ENCODE peak calls at places on chromosomes 4 and X, in seven cellular contexts. L is Peyer's patch, S is testis, X is IMR-90, K is tibial nerve, N is right lobe of liver, Y is stomach. E is an unnamed sample.
A peak's percentile ranks its signal among the peaks of the same experiment; 100 is the strongest.

GRCh38 chrX:66728818-66729271 is 90.0 kb upstream of the EDA2R start:
- DNase-seq in S (peak; percentile 59), N (peak; percentile 52), X (peak; percentile 59), Y (peak; percentile 32), K (peak; percentile 15), L (peak; percentile 71), E (peak; percentile 3)

GRCh38 chrX:53445977-53446376 is 11.8 kb upstream of the HSD17B10 start:
- DNase-seq in L (peak; percentile 68), X (peak; percentile 30), Y (peak; percentile 44), K (no peak), S (peak; percentile 37), N (peak; percentile 49), E (peak; percentile 31)

GRCh38 chr4:98963538-98964433 is 31.7 kb upstream of the METAP1 start:
- DNase-seq in Y (no peak), N (no peak), X (no peak), S (no peak), K (no peak), L (no peak), E (no peak)

GRCh38 chrX:74613350-74614192 is 853 bp downstream of the RLIM start:
- DNase-seq in N (no peak), L (peak; percentile 48), X (peak; percentile 29), S (peak; percentile 14), Y (peak; percentile 26), K (no peak), E (peak; percentile 4)

GRCh38 chrX:37331546-37331945 is 17.6 kb upstream of the PRRG1 start:
- DNase-seq in K (no peak), S (no peak), X (no peak), N (no peak), Y (no peak), L (no peak), E (no peak)

GRCh38 chrX:16573781-16574180 is 76.2 kb upstream of the S100G start:
- DNase-seq in X (peak; percentile 76), N (no peak), Y (no peak), S (no peak), L (no peak), K (no peak), E (no peak)

GRCh38 chr4:168188754-168189153 is 96.4 kb downstream of the ANXA10 start:
- DNase-seq in L (no peak), X (no peak), K (no peak), S (no peak), N (no peak), Y (no peak), E (no peak)

GRCh38 chr4:140799686-140800225 is 43.6 kb upstream of the TBC1D9 start:
- DNase-seq in K (no peak), S (no peak), X (no peak), L (no peak), N (no peak), Y (no peak), E (no peak)

GRCh38 chrX:119325456-119325855 is 73.7 kb upstream of the SLC25A43 start:
- DNase-seq in L (no peak), K (no peak), X (no peak), S (no peak), N (no peak), Y (no peak), E (no peak)

GRCh38 chrX:9765737-9766098 is at the start of gene GPR143:
- DNase-seq in Y (no peak), S (peak; percentile 18), N (no peak), K (no peak), X (no peak), L (no peak), E (no peak)

GRCh38 chrX:78104447-78105176 is 564 bp downstream of the PGK1 start:
- DNase-seq in N (peak; percentile 78), X (peak; percentile 31), Y (peak; percentile 57), K (no peak), S (peak; percentile 46), L (peak; percentile 80), E (peak; percentile 8)

GRCh38 chr4:16123356-16124084 is 39.7 kb upstream of the PROM1 start:
- DNase-seq in K (no peak), X (no peak), Y (peak; percentile 39), L (no peak), S (no peak), N (no peak), E (no peak)

GRCh38 chrX:13201605-13202219 is 118.1 kb downstream of the ATXN3L start:
- DNase-seq in X (no peak), N (no peak), S (no peak), Y (peak; percentile 27), L (no peak), K (no peak), E (no peak)

GRCh38 chr4:19752600-19752999 is 499.1 kb upstream of the SLIT2 start:
- DNase-seq in K (no peak), X (no peak), L (no peak), N (no peak), S (no peak), Y (no peak), E (no peak)

GRCh38 chrX:4253092-4253491 is 539.6 kb upstream of the PRKX start:
- DNase-seq in Y (no peak), N (no peak), L (no peak), X (no peak), S (no peak), K (no peak), E (no peak)

GRCh38 chr4:915595-915994 is 16.5 kb downstream of the GAK start:
- DNase-seq in S (peak; percentile 62), N (peak; percentile 33), L (no peak), K (no peak), X (peak; percentile 31), Y (no peak), E (no peak)

GRCh38 chr4:44760142-44760898 is 34.0 kb upstream of the GNPDA2 start:
- DNase-seq in L (no peak), X (peak; percentile 20), N (no peak), K (no peak), Y (no peak), S (no peak), E (no peak)

DNA sequence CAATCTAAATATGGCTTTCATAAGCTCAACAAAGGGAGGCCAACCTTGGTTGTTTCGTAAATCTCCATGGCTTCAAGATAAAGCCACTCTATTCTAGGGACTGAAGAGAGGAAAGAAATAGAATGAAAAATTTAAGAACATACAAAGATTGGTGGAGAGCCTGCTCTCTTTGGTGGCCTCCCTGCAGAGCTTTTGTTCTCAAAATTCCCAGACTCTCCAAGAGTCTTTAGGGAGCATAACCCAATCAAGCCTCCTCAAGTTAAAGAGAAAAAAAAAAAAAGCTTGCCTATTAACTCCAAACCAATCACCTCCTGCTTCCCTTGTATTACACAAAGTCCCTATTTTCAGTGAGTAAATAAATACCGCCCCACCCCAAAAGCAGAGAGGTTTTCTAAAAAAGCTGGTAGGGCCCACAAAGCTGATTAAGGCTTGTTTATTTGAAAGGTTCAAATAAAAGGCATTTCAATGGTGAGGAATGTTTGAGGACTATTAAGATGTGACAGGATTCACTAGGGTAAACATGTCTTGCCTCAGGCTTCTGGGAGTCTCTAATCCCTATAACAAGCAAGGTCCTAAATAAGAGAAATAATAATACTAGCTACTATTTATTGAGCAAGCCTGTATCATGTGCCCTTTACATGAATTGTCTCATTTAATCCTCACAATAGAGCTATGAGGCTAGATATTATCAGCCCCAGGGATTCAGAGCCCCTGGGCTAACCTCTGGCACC is 71.6 kb downstream of the GPC3 start:
- DNase-seq in L (no peak), K (no peak), S (no peak), Y (no peak), N (no peak), X (no peak), E (no peak)
- TF ChIP-seq POLR2A in L (no peak), K (no peak), S (no peak), Y (no peak), N (no peak), X (no peak), E (no peak)

DNA sequence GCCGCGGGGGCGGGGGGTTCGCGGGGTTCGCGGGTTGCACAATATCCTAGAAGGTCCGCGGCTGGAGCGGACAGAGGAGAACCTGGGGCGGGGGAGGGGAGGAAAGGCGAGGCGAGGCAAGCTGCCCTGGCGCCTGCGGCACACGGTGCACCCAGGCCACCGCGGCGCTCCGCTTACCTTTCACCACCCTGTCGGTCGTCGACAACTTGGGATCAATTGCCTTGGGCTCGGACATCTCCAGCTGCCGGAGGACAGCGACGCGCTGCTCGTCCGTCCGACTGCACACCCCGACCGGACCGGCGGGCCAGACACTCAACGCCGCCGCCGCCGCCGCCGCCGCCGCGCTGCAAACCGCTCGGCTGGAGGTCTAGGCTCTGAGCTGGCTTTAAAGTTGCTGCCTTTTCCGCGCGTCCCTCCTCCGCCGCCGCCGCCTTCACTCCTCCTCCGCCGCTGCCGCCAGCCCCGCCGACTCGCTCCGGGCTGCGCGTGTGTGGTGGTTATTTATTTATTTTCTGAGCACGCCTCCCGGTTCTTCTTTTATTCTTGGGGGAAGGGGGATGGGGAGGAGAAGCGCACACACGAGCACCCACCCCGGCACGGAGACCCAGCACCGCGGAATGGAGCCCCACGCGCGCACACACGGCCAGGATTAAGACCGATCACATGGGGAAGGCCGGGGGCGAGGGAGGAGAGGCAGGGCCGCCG is 612 bp downstream of the PPP3CA start:
- DNase-seq in X (peak; percentile 53), N (peak; percentile 76), Y (peak; percentile 59), L (peak; percentile 79), K (peak; percentile 42), S (peak; percentile 65), E (peak; percentile 37)
- TF ChIP-seq POLR2A in X (no peak), N (no peak), Y (no peak), L (no peak), K (no peak), S (no peak), E (no peak)

GRCh38 chrX:107673401-107673800 is 45.1 kb downstream of the PRPS1 start:
- DNase-seq in Y (no peak), S (no peak), L (no peak), N (no peak), K (no peak), X (no peak), E (no peak)

GRCh38 chrX:107675823-107676555 is 47.7 kb downstream of the PRPS1 start:
- DNase-seq in S (no peak), Y (no peak), X (peak; percentile 35), N (peak; percentile 55), L (no peak), K (no peak), E (no peak)

GRCh38 chrX:107675365-107675654 is 47.0 kb downstream of the PRPS1 start:
- DNase-seq in S (no peak), K (no peak), N (no peak), L (no peak), X (no peak), Y (no peak), E (no peak)

GRCh38 chrX:107673933-107674479 is 45.7 kb downstream of the PRPS1 start:
- DNase-seq in Y (peak; percentile 87), L (peak; percentile 97), S (peak; percentile 79), X (no peak), K (peak; percentile 75), N (peak; percentile 68), E (peak; percentile 48)

GRCh38 chrX:107674480-107675364 is 46.4 kb downstream of the PRPS1 start:
- DNase-seq in S (peak; percentile 59), L (peak; percentile 84), N (peak; percentile 59), K (peak; percentile 69), X (no peak), Y (peak; percentile 58), E (no peak)
- TF ChIP-seq POLR2A in S (no peak), L (no peak), N (no peak), K (peak; percentile 19), X (no peak), Y (no peak), E (no peak)

DNA sequence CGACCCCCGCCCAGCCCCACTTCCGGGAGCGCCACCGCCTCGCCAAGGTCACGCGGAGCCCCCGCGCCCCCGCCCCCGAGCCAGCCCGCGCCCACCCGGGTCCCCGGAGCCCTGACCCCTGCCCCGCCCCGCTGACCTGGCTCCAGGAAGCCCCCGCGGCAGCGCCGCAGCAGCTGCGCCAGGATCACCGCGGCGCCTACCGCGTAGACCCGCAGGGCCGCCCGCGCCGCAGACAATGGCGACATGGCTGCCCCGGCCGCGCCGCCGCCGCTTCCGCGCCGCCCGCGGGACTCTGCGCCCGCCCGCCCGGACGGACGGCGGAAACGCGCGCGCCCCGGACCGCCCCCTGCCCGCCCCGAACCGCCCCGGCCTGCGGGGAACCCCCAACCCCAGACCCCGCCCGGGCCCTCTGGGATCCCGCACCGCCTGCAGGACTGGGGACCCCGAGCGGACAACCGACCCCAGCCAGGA is at the start of the genes DHRSX and ZBED1:
- DNase-seq in Y (peak; percentile 51), X (no peak), S (no peak), L (peak; percentile 65), N (peak; percentile 68), K (no peak), E (peak; percentile 77)
- TF ChIP-seq POLR2A in Y (no peak), X (peak; percentile 63), S (no peak), L (peak; percentile 27), N (peak; percentile 29), K (no peak), E (peak; percentile 81)